ENCODE peak calls at places on chromosome 21, in four cellular contexts. R is PC-3, G is adipocyte, V is pancreas. Z is an unnamed sample. For H3K4me1, the result is how much of the 10 kb centered on the place peaks cover.

GRCh38 chr21:26093094-26093493 is 77.5 kb downstream of the APP start:
- DNase-seq in R (peak), G (no peak), V (no peak), Z (no peak)

GRCh38 chr21:21730524-21730923 is 732.3 kb downstream of the NCAM2 start:
- DNase-seq in R (no peak), G (no peak), V (no peak), Z (no peak)

GRCh38 chr21:41610042-41610839 is 102.3 kb upstream of the TMPRSS2 start:
- DNase-seq in R (peak), G (peak), V (peak), Z (peak)

GRCh38 chr21:26199471-26199870 is 28.9 kb upstream of the APP start:
- DNase-seq in R (no peak), G (peak), V (no peak), Z (no peak)

GRCh38 chr21:29928537-29928936 is 11.3 kb downstream of the GRIK1 start:
- DNase-seq in R (no peak), G (no peak), V (no peak), Z (no peak)

GRCh38 chr21:27555996-27556395 is 589.1 kb upstream of the ADAMTS5 start:
- DNase-seq in R (no peak), G (no peak), V (no peak), Z (no peak)

GRCh38 chr21:31329431-31330143 is 14.5 kb downstream of the TIAM1 start:
- DNase-seq in R (no peak), G (no peak), V (no peak), Z (no peak)

GRCh38 chr21:23131177-23131576 is 2133.0 kb downstream of the NCAM2 start:
- DNase-seq in R (peak), G (no peak), V (no peak), Z (no peak)

GRCh38 chr21:31334648-31335121 is 9.4 kb downstream of the TIAM1 start:
- DNase-seq in R (no peak), G (peak), V (no peak), Z (no peak)

GRCh38 chr21:42594616-42595280 is 58.7 kb upstream of the PDE9A start:
- DNase-seq in R (no peak), G (no peak), V (no peak), Z (no peak)

GRCh38 chr21:26881504-26882228 is 36.5 kb upstream of the ADAMTS1 start:
- DNase-seq in R (peak), G (peak), V (no peak), Z (peak)

GRCh38 chr21:22842875-22843274 is 1844.7 kb downstream of the NCAM2 start:
- DNase-seq in R (no peak), G (no peak), V (no peak), Z (no peak)

GRCh38 chr21:28991861-28992525 is 684 bp downstream of the LTN1 start:
- DNase-seq in R (no peak), G (peak), V (no peak), Z (no peak)

GRCh38 chr21:41854426-41854995 is 24.6 kb downstream of the PRDM15 start:
- DNase-seq in R (no peak), G (no peak), V (no peak), Z (no peak)

GRCh38 chr21:28587748-28588147 is 404.9 kb downstream of the LTN1 start:
- DNase-seq in R (peak), G (peak), V (no peak), Z (no peak)

GRCh38 chr21:42218836-42219605 is at the start of gene ABCG1:
- DNase-seq in R (peak), G (peak), V (peak), Z (peak)

GRCh38 chr21:9737871-9738520 is 783.4 kb upstream of the TPTE start:
- DNase-seq in R (peak), G (no peak), V (no peak), Z (no peak)

GRCh38 chr21:24375201-24375600 is 1232.1 kb downstream of the MRPL39 start:
- DNase-seq in R (no peak), G (no peak), V (no peak), Z (no peak)

GRCh38 chr21:44713130-44713529 is 1.8 kb upstream of the TSPEAR start:
- DNase-seq in R (no peak), G (no peak), V (no peak), Z (no peak)
- H3K4me1 ChIP-seq in R (under half), G (under half), V (under half), Z (under half)

GRCh38 chr21:17658931-17659330 is 46.2 kb upstream of the BTG3 start:
- DNase-seq in R (no peak), G (no peak), V (no peak), Z (no peak)

GRCh38 chr21:17660449-17660848 is 47.7 kb upstream of the BTG3 start:
- DNase-seq in R (peak), G (peak), V (no peak), Z (no peak)

GRCh38 chr21:17660862-17661261 is 48.2 kb upstream of the BTG3 start:
- DNase-seq in R (no peak), G (no peak), V (no peak), Z (no peak)
- H3K4me3 ChIP-seq in R (no peak), G (no peak), V (no peak), Z (no peak)

GRCh38 chr21:46323227-46323709 is 402 bp downstream of the C21orf58 start:
- DNase-seq in R (no peak), G (peak), V (no peak), Z (no peak)

GRCh38 chr21:46323710-46324389 is at the start of the genes C21orf58 and PCNT:
- DNase-seq in R (peak), G (peak), V (peak), Z (peak)

GRCh38 chr21:46324390-46325072 is 575 bp downstream of the PCNT start:
- DNase-seq in R (peak), G (peak), V (peak), Z (peak)

GRCh38 chr21:46320331-46320801 is 3.3 kb downstream of the C21orf58 start:
- DNase-seq in R (no peak), G (no peak), V (no peak), Z (no peak)

GRCh38 chr21:46322351-46323226 is 1.1 kb downstream of the C21orf58 start:
- DNase-seq in R (peak), G (peak), V (peak), Z (no peak)
- H3K4me1 ChIP-seq in R (under half), G (under half), V (under half), Z (under half)

GRCh38 chr21:39385299-39386145 is 36.6 kb upstream of the HMGN1 start:
- DNase-seq in R (no peak), G (peak), V (peak), Z (no peak)
- H3K4me3 ChIP-seq in R (no peak), G (peak), V (no peak), Z (no peak)

GRCh38 chr21:34807146-34807880 is 138.5 kb downstream of the CLIC6 start:
- DNase-seq in R (peak), G (peak), V (no peak), Z (peak)
- H3K4me1 ChIP-seq in R (half or more), G (under half), V (under half), Z (under half)

GRCh38 chr21:33360281-33360680 is 35.5 kb downstream of the IFNAR1 start:
- DNase-seq in R (peak), G (peak), V (no peak), Z (no peak)

GRCh38 chr21:33364830-33365229 is 38.4 kb upstream of the IFNGR2 start:
- DNase-seq in R (no peak), G (no peak), V (no peak), Z (no peak)

GRCh38 chr21:33362044-33362555 is 37.3 kb downstream of the IFNAR1 start:
- DNase-seq in R (peak), G (no peak), V (no peak), Z (peak)

GRCh38 chr21:33359446-33359845 is 34.7 kb downstream of the IFNAR1 start:
- DNase-seq in R (no peak), G (no peak), V (no peak), Z (no peak)

GRCh38 chr21:33360871-33361602 is 36.3 kb downstream of the IFNAR1 start:
- DNase-seq in R (peak), G (peak), V (peak), Z (peak)
- H3K4me3 ChIP-seq in R (peak), G (no peak), V (peak), Z (no peak)

DNA sequence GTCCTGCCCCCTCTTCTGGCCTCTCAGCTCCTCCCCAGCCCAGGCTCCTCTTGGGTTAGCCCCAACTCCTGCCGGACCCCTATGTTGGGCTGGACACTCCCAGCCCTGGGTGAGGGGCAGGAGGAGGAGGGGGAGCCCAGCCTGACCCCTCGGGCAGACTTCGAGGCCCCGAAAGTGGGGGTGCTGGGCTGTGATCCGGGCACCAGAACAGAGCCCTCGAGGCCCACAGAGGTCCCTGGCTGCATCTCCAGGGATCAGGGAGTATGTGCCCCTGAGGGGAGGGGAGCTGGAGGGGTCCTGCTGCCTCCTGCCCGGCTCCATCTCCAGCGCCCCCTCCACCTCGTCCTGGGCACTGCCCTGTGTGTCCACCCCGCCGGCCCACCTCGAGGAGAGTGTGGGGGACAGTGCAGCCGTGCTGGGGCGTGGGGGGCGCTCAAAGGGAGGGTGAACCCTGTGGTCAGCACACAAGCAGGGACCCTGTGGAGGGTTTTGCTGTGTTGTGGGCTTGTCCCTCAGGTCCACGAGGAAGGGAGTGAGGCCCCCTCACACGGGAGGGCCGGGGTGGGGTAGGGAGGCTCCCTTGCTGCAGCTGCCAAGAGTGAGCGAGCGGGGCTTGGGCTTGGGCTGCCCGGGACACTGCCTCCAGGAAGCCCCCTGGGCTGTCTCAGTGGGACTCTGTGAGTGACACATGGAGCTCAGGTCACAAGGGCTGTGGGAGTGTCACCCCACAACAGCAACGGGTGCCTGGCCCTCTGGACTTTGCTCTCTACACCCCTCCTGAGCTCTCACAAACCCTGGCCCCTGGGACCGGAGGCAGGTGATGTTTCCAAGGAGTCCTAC is 54.4 kb downstream of the COL18A1 start:
- DNase-seq in R (no peak), G (no peak), V (peak), Z (no peak)
- H3K4me1 ChIP-seq in R (under half), G (under half), V (under half), Z (under half)

GRCh38 chr21:38525454-38525853 is 27.2 kb upstream of the ERG start:
- DNase-seq in R (peak), G (no peak), V (no peak), Z (no peak)
- H3K4me3 ChIP-seq in R (no peak), G (no peak), V (no peak), Z (no peak)

GRCh38 chr21:37373539-37373938 is 7.0 kb downstream of the DYRK1A start:
- DNase-seq in R (peak), G (no peak), V (no peak), Z (no peak)
- H3K4me1 ChIP-seq in R (half or more), G (under half), V (under half), Z (under half)